ENCODE peak calls at places on chromosomes 4 and X, in five cellular contexts. D is GM12891, S is tibial nerve, A is Peyer's patch, X is transverse colon. B is an unnamed sample.

GRCh38 chr4:81786063-81786763 is 314.5 kb upstream of the RASGEF1B start:
- DNase-seq in X (peak), A (no peak), D (no peak), S (peak), B (peak)

GRCh38 chr4:81465668-81466357 is 5.9 kb downstream of the RASGEF1B start:
- DNase-seq in X (no peak), S (no peak), A (no peak), D (no peak), B (no peak)

GRCh38 chr4:1727117-1728031 is 6.1 kb downstream of the TACC3 start:
- DNase-seq in A (peak), S (peak), D (no peak), X (peak), B (no peak)

GRCh38 chr4:71113294-71113693 is 119.8 kb downstream of the DCK start:
- DNase-seq in D (no peak), X (peak), S (no peak), A (peak), B (peak)

GRCh38 chr4:186192068-186192751 is 843 bp downstream of the CYP4V2 start:
- DNase-seq in D (no peak), X (peak), S (peak), A (peak), B (peak)

GRCh38 chrX:11113731-11114130 is 2.6 kb downstream of the HCCS start:
- DNase-seq in D (no peak), A (no peak), S (no peak), X (no peak), B (no peak)

GRCh38 chr4:94758700-94759399 is 1.1 kb downstream of the BMPR1B start:
- DNase-seq in X (no peak), A (no peak), D (no peak), S (no peak), B (no peak)

GRCh38 chr4:80231180-80231579 is 33.9 kb downstream of the PRDM8 start:
- DNase-seq in D (no peak), A (no peak), X (no peak), S (no peak), B (no peak)

GRCh38 chrX:51494409-51494808 is 2.0 kb downstream of the NUDT11 start:
- DNase-seq in D (no peak), S (no peak), X (no peak), A (no peak), B (no peak)

GRCh38 chr4:184196730-184197355 is 20.8 kb downstream of the ENPP6 start:
- DNase-seq in D (no peak), A (no peak), S (peak), X (no peak), B (no peak)

GRCh38 chrX:38109042-38109904 is 102.9 kb downstream of the SYTL5 start:
- DNase-seq in D (no peak), X (peak), A (no peak), S (no peak), B (no peak)

GRCh38 chr4:139492429-139492828 is 38.5 kb downstream of the RAB33B start:
- DNase-seq in D (no peak), A (no peak), S (no peak), X (no peak), B (no peak)

GRCh38 chr4:8316911-8317351 is 47.4 kb downstream of the HTRA3 start:
- DNase-seq in X (no peak), A (peak), D (no peak), S (no peak), B (no peak)

GRCh38 chr4:77652237-77652897 is 46.7 kb downstream of the CXCL13 start:
- DNase-seq in D (no peak), S (no peak), X (no peak), A (no peak), B (no peak)

GRCh38 chrX:124395145-124395858 is 48.9 kb downstream of the SH2D1A start:
- DNase-seq in D (no peak), S (no peak), A (no peak), X (no peak), B (no peak)

GRCh38 chr4:86967061-86967460 is 32.2 kb downstream of the AFF1 start:
- DNase-seq in X (no peak), A (no peak), S (no peak), D (no peak), B (peak)

GRCh38 chr4:168151313-168151712 is 59.0 kb downstream of the ANXA10 start:
- DNase-seq in D (no peak), A (no peak), X (no peak), S (no peak), B (no peak)

DNA sequence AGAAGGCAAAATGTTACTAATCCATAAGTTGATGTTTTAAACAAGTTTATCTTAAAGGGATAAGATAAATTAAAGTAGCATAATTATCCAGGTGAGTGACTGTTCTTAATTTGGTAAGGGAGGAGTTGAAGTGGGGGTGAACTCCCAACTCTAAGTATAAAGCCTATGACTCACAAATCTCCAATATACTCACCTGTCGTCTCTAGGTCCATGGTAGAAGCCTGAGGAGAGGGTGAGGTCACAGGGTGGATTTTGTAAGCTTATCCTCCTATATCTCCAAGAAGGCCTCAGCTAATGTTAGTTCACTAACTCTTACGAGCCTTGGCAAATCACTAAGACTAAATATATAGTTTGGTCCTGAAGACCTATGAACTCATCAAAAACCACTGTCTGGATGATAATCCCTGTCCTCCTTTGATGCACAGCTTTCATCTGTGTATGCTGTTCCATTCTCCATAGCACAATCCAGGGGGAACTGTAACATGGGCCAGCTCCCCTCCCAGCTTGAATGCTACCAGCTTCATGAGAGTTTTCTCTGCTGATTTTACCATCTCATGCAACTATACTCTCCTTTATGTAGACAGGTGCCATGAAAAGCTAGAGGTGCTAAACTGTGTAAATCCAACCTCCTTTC is 158.7 kb downstream of the BTC start:
- DNase-seq in A (no peak), D (no peak), S (no peak), X (no peak), B (no peak)
- TF ChIP-seq POLR2A in A (no peak), D (no peak), S (no peak), X (no peak), B (no peak)

GRCh38 chr4:82983450-82983849 is 27.2 kb downstream of the LIN54 start:
- DNase-seq in D (no peak), A (no peak), X (no peak), S (no peak), B (peak)
- TF ChIP-seq POLR2A in D (no peak), A (no peak), X (no peak), S (no peak), B (no peak)

DNA sequence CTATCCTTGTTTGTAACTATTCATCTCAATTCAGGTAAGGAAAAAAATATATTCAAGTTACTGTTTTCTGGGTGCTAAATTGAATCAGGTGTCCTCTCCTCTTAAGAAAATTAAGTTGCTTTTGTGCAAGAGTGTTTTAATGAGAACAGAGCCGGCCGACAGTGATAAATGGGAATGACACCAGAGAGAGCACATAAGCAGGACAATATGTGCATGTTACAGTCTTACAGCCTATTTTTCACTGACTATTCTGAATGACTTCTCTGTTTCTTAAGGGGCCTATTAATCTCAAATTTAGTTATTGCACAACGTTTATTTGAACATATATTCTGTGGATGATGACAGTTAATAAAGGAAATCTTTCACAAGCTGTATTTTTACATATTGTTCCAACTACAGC is 68.5 kb downstream of the SLC10A7 start:
- DNase-seq in D (no peak), S (no peak), A (no peak), X (no peak), B (no peak)
- TF ChIP-seq POLR2A in D (no peak), S (no peak), A (no peak), X (no peak), B (no peak)

GRCh38 chr4:6957994-6958393 is 48.4 kb downstream of the TBC1D14 start:
- DNase-seq in X (no peak), D (no peak), A (peak), S (no peak), B (no peak)
- TF ChIP-seq POLR2A in X (no peak), D (no peak), A (no peak), S (no peak), B (no peak)

GRCh38 chr4:154549894-154550790 is at the start of gene PLRG1:
- DNase-seq in S (peak), D (peak), X (peak), A (peak), B (peak)
- TF ChIP-seq POLR2A in S (peak), D (peak), X (peak), A (peak), B (peak)

GRCh38 chrX:152937236-152937635 is 39.4 kb downstream of the ZNF185 start:
- DNase-seq in A (no peak), S (no peak), D (no peak), X (no peak), B (no peak)

GRCh38 chrX:152945021-152945979 is 47.4 kb downstream of the ZNF185 start:
- DNase-seq in D (no peak), A (no peak), X (no peak), S (no peak), B (no peak)

GRCh38 chrX:152943826-152944225 is 46.0 kb downstream of the ZNF185 start:
- DNase-seq in A (no peak), S (no peak), X (no peak), D (no peak), B (no peak)

GRCh38 chrX:152946681-152947080 is 47.2 kb downstream of the PNMA5 start:
- DNase-seq in X (no peak), S (no peak), D (no peak), A (no peak), B (no peak)

GRCh38 chrX:152941328-152942111 is 43.7 kb downstream of the ZNF185 start:
- DNase-seq in S (peak), A (peak), X (peak), D (peak), B (peak)
- TF ChIP-seq POLR2A in S (no peak), A (no peak), X (no peak), D (peak), B (no peak)

GRCh38 chr4:18419780-18420179 is 398.2 kb upstream of the LCORL start:
- DNase-seq in S (no peak), D (no peak), A (no peak), X (no peak), B (no peak)

GRCh38 chr4:18421519-18421918 is 400.0 kb upstream of the LCORL start:
- DNase-seq in S (no peak), D (no peak), X (no peak), A (no peak), B (no peak)

GRCh38 chr4:18422685-18423084 is 401.1 kb upstream of the LCORL start:
- DNase-seq in S (no peak), X (no peak), A (no peak), D (no peak), B (no peak)
- TF ChIP-seq POLR2A in S (no peak), X (no peak), A (no peak), D (no peak), B (no peak)

DNA sequence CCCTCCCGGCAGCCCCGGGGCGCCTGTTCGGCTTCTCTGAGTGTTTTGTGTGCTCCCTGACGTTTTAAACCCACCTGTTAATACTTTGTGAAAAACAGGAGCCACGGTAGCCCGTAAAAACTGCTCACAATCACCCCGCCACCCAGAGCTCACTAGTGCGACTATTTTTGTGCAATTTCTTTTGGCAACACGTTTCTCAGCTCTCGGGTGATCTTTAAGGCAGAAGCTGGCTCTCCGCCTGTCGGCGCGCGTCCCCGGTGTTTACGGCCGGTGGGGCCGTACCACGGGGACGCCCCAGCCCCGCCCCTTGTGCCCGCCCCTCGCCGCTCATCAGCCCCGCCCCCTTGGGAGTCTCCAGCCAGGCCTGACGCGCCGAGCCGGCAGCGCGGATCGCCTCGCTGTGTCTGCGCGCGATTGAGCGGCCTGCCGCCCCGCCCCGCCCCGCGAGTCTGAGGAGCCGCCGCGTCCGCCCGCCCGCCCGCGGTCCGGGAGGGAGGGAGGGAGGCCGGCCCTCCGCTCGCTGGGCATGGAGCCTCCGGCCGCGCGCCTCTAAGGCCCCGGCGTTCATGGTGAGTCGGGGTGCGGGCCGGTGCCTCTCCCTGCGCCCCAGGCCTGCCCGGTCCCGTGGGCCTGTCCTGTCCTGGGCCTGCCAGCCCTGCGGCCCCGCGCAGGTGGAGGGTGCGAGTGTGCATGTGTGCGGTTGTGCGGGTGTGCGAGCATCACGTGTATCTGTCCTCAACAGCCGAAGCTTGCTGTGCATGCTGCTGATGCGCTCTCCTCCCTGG is 56.2 kb upstream of the TADA2B start:
- DNase-seq in S (peak), X (peak), A (peak), D (peak), B (peak)
- TF ChIP-seq POLR2A in S (peak), X (peak), A (peak), D (peak), B (peak)

B was measured in erythroblast.